ENCODE peak calls at places on chromosomes 5 and 9, in four cellular contexts. One of them, this sample, is unnamed.

GRCh38 chr5:131355972-131356528 is 92.2 kb downstream of the CDC42SE2 start:
- DNase-seq in type B pancreatic cell: no peak
- DNase-seq in activated CD8-positive, alpha-beta memory T cell treated with anti-CD3 and anti-CD28 coated beads for 4 hours: no peak
- DNase-seq in NCI-H2081: no peak
- DNase-seq in this sample: no peak

GRCh38 chr5:135435467-135436330 is 11.4 kb downstream of the DCANP1 start:
- DNase-seq in type B pancreatic cell: no peak
- DNase-seq in NCI-H2081: no peak
- DNase-seq in activated CD8-positive, alpha-beta memory T cell treated with anti-CD3 and anti-CD28 coated beads for 4 hours: no peak
- DNase-seq in this sample: no peak

GRCh38 chr9:129587487-129588262 is 33.2 kb downstream of the C9orf50 start:
- DNase-seq in activated CD8-positive, alpha-beta memory T cell treated with anti-CD3 and anti-CD28 coated beads for 4 hours: no peak
- DNase-seq in type B pancreatic cell: no peak
- DNase-seq in NCI-H2081: no peak
- DNase-seq in this sample: no peak

GRCh38 chr9:91001146-91001611 is 199.6 kb downstream of the SYK start:
- DNase-seq in type B pancreatic cell: peak
- DNase-seq in NCI-H2081: peak
- DNase-seq in activated CD8-positive, alpha-beta memory T cell treated with anti-CD3 and anti-CD28 coated beads for 4 hours: no peak
- DNase-seq in this sample: no peak

GRCh38 chr5:106167766-106168165 is 1503.0 kb downstream of the EFNA5 start:
- DNase-seq in NCI-H2081: no peak
- DNase-seq in activated CD8-positive, alpha-beta memory T cell treated with anti-CD3 and anti-CD28 coated beads for 4 hours: no peak
- DNase-seq in type B pancreatic cell: no peak
- DNase-seq in this sample: no peak

GRCh38 chr5:177430972-177431316 is 4.5 kb downstream of the GRK6 start:
- DNase-seq in NCI-H2081: no peak
- DNase-seq in activated CD8-positive, alpha-beta memory T cell treated with anti-CD3 and anti-CD28 coated beads for 4 hours: no peak
- DNase-seq in type B pancreatic cell: no peak
- DNase-seq in this sample: no peak

GRCh38 chr5:113140837-113141661 is 164.5 kb downstream of the DCP2 start:
- DNase-seq in NCI-H2081: no peak
- DNase-seq in type B pancreatic cell: no peak
- DNase-seq in activated CD8-positive, alpha-beta memory T cell treated with anti-CD3 and anti-CD28 coated beads for 4 hours: no peak
- DNase-seq in this sample: peak

GRCh38 chr5:102262688-102263087 is 33.4 kb downstream of the SLCO4C1 start:
- DNase-seq in activated CD8-positive, alpha-beta memory T cell treated with anti-CD3 and anti-CD28 coated beads for 4 hours: no peak
- DNase-seq in NCI-H2081: no peak
- DNase-seq in type B pancreatic cell: no peak
- DNase-seq in this sample: no peak

GRCh38 chr5:4387295-4387694 is 752.8 kb upstream of the ADAMTS16 start:
- DNase-seq in NCI-H2081: no peak
- DNase-seq in type B pancreatic cell: no peak
- DNase-seq in activated CD8-positive, alpha-beta memory T cell treated with anti-CD3 and anti-CD28 coated beads for 4 hours: no peak
- DNase-seq in this sample: no peak

GRCh38 chr9:68536876-68537490 is 3.7 kb downstream of the TMEM252 start:
- DNase-seq in activated CD8-positive, alpha-beta memory T cell treated with anti-CD3 and anti-CD28 coated beads for 4 hours: no peak
- DNase-seq in type B pancreatic cell: no peak
- DNase-seq in NCI-H2081: no peak
- DNase-seq in this sample: no peak

GRCh38 chr9:137665697-137666504 is 47.1 kb downstream of the EHMT1 start:
- DNase-seq in NCI-H2081: no peak
- DNase-seq in type B pancreatic cell: no peak
- DNase-seq in activated CD8-positive, alpha-beta memory T cell treated with anti-CD3 and anti-CD28 coated beads for 4 hours: no peak
- DNase-seq in this sample: no peak

GRCh38 chr9:89375181-89375760 is 57.0 kb downstream of the SECISBP2 start:
- DNase-seq in activated CD8-positive, alpha-beta memory T cell treated with anti-CD3 and anti-CD28 coated beads for 4 hours: no peak
- DNase-seq in NCI-H2081: no peak
- DNase-seq in type B pancreatic cell: no peak
- DNase-seq in this sample: no peak

This sample was measured in AG09309.